ENCODE peak calls at places on chromosomes 7 and 10, in seven cellular contexts. F is tibial nerve, Y is pancreas, N is right atrium auricular region, J is mammary epithelial cell, L is body of pancreas, O is uterus. C is an unnamed sample.
A peak's percentile ranks its signal among the peaks of the same experiment; 100 is the strongest.

GRCh38 chr10:58152698-58153263 is 114.9 kb downstream of the IPMK start:
- DNase-seq in F (peak; percentile 45), Y (peak; percentile 9), N (no peak), J (peak; percentile 52), L (peak; percentile 57), O (no peak), C (no peak)

GRCh38 chr7:305410-306151 is 15.6 kb downstream of the FOXL3 start:
- DNase-seq in F (no peak), Y (no peak), N (no peak), J (no peak), L (no peak), O (no peak), C (no peak)

GRCh38 chr10:42932735-42933453 is 144.0 kb upstream of the RET start:
- DNase-seq in F (no peak), Y (no peak), N (no peak), J (no peak), L (peak; percentile 41), O (no peak), C (no peak)

GRCh38 chr7:106731637-106732036 is 70.7 kb upstream of the CCDC71L start:
- DNase-seq in F (no peak), Y (no peak), N (no peak), J (no peak), L (no peak), O (no peak), C (no peak)

GRCh38 chr10:102644646-102645387 is 538 bp downstream of the TRIM8 start:
- DNase-seq in F (peak; percentile 76), Y (peak; percentile 88), N (peak; percentile 83), J (peak; percentile 72), L (peak; percentile 93), O (peak; percentile 78), C (no peak)

GRCh38 chr7:87876759-87877234 is 504 bp downstream of the DBF4 start:
- DNase-seq in F (peak; percentile 9), Y (peak; percentile 45), N (peak; percentile 75), J (peak; percentile 64), L (peak; percentile 77), O (peak; percentile 42), C (no peak)

GRCh38 chr10:124642076-124642710 is 102.0 kb downstream of the FAM53B start:
- DNase-seq in F (no peak), Y (no peak), N (peak; percentile 66), J (no peak), L (no peak), O (no peak), C (no peak)

GRCh38 chr10:90587081-90587491 is 270.8 kb downstream of the HTR7 start:
- DNase-seq in F (no peak), Y (no peak), N (no peak), J (peak; percentile 72), L (no peak), O (no peak), C (peak; percentile 16)

GRCh38 chr7:21960922-21961321 is 15.2 kb upstream of the CDCA7L start:
- DNase-seq in F (no peak), Y (no peak), N (no peak), J (peak; percentile 58), L (no peak), O (no peak), C (peak; percentile 61)

GRCh38 chr7:80309377-80309776 is 174.7 kb downstream of the GNAI1 start:
- DNase-seq in F (no peak), Y (no peak), N (no peak), J (no peak), L (no peak), O (no peak), C (no peak)

GRCh38 chr7:40099837-40100236 is 34.6 kb downstream of the MPLKIP start:
- DNase-seq in F (no peak), Y (no peak), N (no peak), J (no peak), L (no peak), O (no peak), C (no peak)

GRCh38 chr10:62545667-62546066 is 171.5 kb downstream of the ZNF365 start:
- DNase-seq in F (peak; percentile 51), Y (no peak), N (peak; percentile 69), J (peak; percentile 11), L (peak; percentile 7), O (peak; percentile 17), C (no peak)

GRCh38 chr7:38369816-38370493 is 96.5 kb upstream of the TARP start:
- DNase-seq in F (peak; percentile 86), Y (peak; percentile 63), N (peak; percentile 89), J (peak; percentile 60), L (peak; percentile 88), O (peak; percentile 66), C (peak; percentile 67)

GRCh38 chr10:9944690-9945089 is 1073.0 kb upstream of the CELF2 start:
- DNase-seq in F (no peak), Y (no peak), N (no peak), J (no peak), L (no peak), O (no peak), C (no peak)
- TF ChIP-seq CTCF in F (no peak), Y (no peak), N (no peak), J (no peak), L (no peak), O (no peak), C (no peak)

GRCh38 chr7:43164757-43165156 is 52.3 kb downstream of the HECW1 start:
- DNase-seq in F (no peak), Y (no peak), N (no peak), J (peak; percentile 99), L (no peak), O (no peak), C (peak; percentile 70)
- H3K4me3 ChIP-seq in F (no peak overlapping the region), Y (no peak overlapping the region), N (no peak overlapping the region), J (no peak overlapping the region), L (no peak overlapping the region), O (no peak overlapping the region), C (no peak overlapping the region)

GRCh38 chr7:44061645-44062179 is 3.7 kb downstream of the PGAM2 start:
- DNase-seq in F (no peak), Y (no peak), N (no peak), J (no peak), L (no peak), O (no peak), C (no peak)

GRCh38 chr7:44059219-44060090 is 5.9 kb downstream of the PGAM2 start:
- DNase-seq in F (no peak), Y (no peak), N (no peak), J (no peak), L (peak; percentile 6), O (peak; percentile 12), C (no peak)

GRCh38 chr7:44060948-44061644 is 4.3 kb downstream of the PGAM2 start:
- DNase-seq in F (no peak), Y (no peak), N (no peak), J (no peak), L (peak; percentile 4), O (no peak), C (no peak)

GRCh38 chr7:44058759-44059218 is 6.6 kb downstream of the PGAM2 start:
- DNase-seq in F (no peak), Y (no peak), N (no peak), J (no peak), L (peak; percentile 1), O (peak; percentile 11), C (no peak)

GRCh38 chr7:44060091-44060947 is 5.0 kb downstream of the PGAM2 start:
- DNase-seq in F (no peak), Y (no peak), N (no peak), J (no peak), L (peak; percentile 3), O (no peak), C (no peak)
- H3K36me3 ChIP-seq in F (peaks cover 46% of the 10 kb centered on the region), Y (peaks cover 42% of the 10 kb centered on the region), N (peaks cover 66% of the 10 kb centered on the region), J (peaks cover 22% of the 10 kb centered on the region), L (peaks cover 20% of the 10 kb centered on the region), O (no peaks in the 10 kb centered on the region), C (peaks cover 2% of the 10 kb centered on the region)

DNA sequence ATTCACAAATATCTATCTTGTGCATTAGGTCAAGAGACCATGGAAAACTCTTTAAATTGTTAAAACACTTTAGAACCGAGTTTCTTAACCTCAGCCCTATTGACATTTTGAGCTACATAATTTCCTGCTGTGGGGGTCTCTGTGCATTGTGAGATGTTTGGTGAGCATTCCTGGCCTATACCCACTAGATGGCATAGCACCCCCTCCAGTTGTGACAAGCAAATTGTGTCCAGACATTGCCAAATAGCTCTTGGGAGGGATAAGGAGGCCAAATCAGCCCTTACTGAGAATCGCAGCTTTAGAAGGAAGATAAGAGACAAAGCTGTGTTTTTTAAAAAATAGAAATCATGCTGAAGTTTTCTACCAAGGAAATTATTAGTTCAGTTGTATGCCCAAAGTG is 1158.5 kb upstream of the C7orf33 start:
- DNase-seq in F (no peak), Y (no peak), N (no peak), J (no peak), L (no peak), O (no peak), C (no peak)
- TF ChIP-seq CTCF in F (peak; percentile 16), Y (no peak), N (no peak), J (no peak), L (no peak), O (no peak), C (peak; percentile 27)

GRCh38 chr7:116588225-116588624 is 63.4 kb downstream of the CAV1 start:
- DNase-seq in F (no peak), Y (no peak), N (no peak), J (peak; percentile 71), L (no peak), O (no peak), C (no peak)
- H3K4me3 ChIP-seq in F (no peak overlapping the region), Y (no peak overlapping the region), N (no peak overlapping the region), J (no peak overlapping the region), L (no peak overlapping the region), O (no peak overlapping the region), C (no peak overlapping the region)

GRCh38 chr10:21919117-21919516 is 84.4 kb downstream of the DNAJC1 start:
- DNase-seq in F (no peak), Y (no peak), N (no peak), J (no peak), L (no peak), O (no peak), C (no peak)

GRCh38 chr10:21919906-21920305 is 83.6 kb downstream of the DNAJC1 start:
- DNase-seq in F (no peak), Y (no peak), N (no peak), J (no peak), L (no peak), O (no peak), C (no peak)

GRCh38 chr10:21925851-21926250 is 77.7 kb downstream of the DNAJC1 start:
- DNase-seq in F (no peak), Y (no peak), N (no peak), J (no peak), L (no peak), O (no peak), C (no peak)

GRCh38 chr10:21924511-21924910 is 79.0 kb downstream of the DNAJC1 start:
- DNase-seq in F (no peak), Y (no peak), N (no peak), J (no peak), L (no peak), O (no peak), C (no peak)

GRCh38 chr10:21920633-21921032 is 82.9 kb downstream of the DNAJC1 start:
- DNase-seq in F (no peak), Y (no peak), N (no peak), J (peak; percentile 68), L (no peak), O (no peak), C (no peak)
- H3K36me3 ChIP-seq in F (no peaks in the 10 kb centered on the region), Y (no peaks in the 10 kb centered on the region), N (no peaks in the 10 kb centered on the region), J (no peaks in the 10 kb centered on the region), L (no peaks in the 10 kb centered on the region), O (no peaks in the 10 kb centered on the region), C (no peaks in the 10 kb centered on the region)